ENCODE peak calls at places on chromosomes 12 and 14, in five cellular contexts. V, C, H, S and X are unnamed samples.

GRCh38 chr12:115752913-115753726 is 524.4 kb downstream of the MED13L start:
- DNase-seq in V (no peak), C (peak), H (peak), S (peak), X (no peak)

GRCh38 chr12:25788707-25789106 is 169.8 kb upstream of the RASSF8 start:
- DNase-seq in V (no peak), C (peak), H (no peak), S (no peak), X (no peak)

GRCh38 chr14:104085032-104085888 is at the start of gene ASPG:
- DNase-seq in V (peak), C (no peak), H (no peak), S (no peak), X (no peak)

GRCh38 chr14:32980178-32980886 is 41.7 kb downstream of the NPAS3 start:
- DNase-seq in V (no peak), C (no peak), H (no peak), S (no peak), X (no peak)

GRCh38 chr14:99062216-99062615 is 209.8 kb downstream of the BCL11B start:
- DNase-seq in V (no peak), C (no peak), H (no peak), S (no peak), X (no peak)

GRCh38 chr12:49956663-49957569 is 4.8 kb upstream of the AQP5 start:
- DNase-seq in V (no peak), C (no peak), H (no peak), S (no peak), X (no peak)

GRCh38 chr12:112961074-112961473 is 17.2 kb upstream of the OAS2 start:
- DNase-seq in V (no peak), C (no peak), H (no peak), S (no peak), X (no peak)

GRCh38 chr12:53560386-53560785 is 53.1 kb upstream of the NPFF start:
- DNase-seq in V (no peak), C (peak), H (peak), S (no peak), X (no peak)

GRCh38 chr12:72236071-72236705 is 36.0 kb upstream of the TRHDE start:
- DNase-seq in V (no peak), C (no peak), H (peak), S (no peak), X (no peak)

GRCh38 chr12:121632069-121632970 is 6.0 kb downstream of the ORAI1 start:
- DNase-seq in V (no peak), C (peak), H (no peak), S (no peak), X (no peak)

GRCh38 chr14:98736701-98737338 is 535.2 kb downstream of the BCL11B start:
- DNase-seq in V (no peak), C (no peak), H (no peak), S (no peak), X (no peak)

GRCh38 chr14:23068792-23069412 is 11.6 kb upstream of the CDH24 start:
- DNase-seq in V (peak), C (peak), H (peak), S (peak), X (peak)

GRCh38 chr14:68146812-68147211 is 327.2 kb downstream of the RAD51B start:
- DNase-seq in V (no peak), C (no peak), H (peak), S (no peak), X (peak)

DNA sequence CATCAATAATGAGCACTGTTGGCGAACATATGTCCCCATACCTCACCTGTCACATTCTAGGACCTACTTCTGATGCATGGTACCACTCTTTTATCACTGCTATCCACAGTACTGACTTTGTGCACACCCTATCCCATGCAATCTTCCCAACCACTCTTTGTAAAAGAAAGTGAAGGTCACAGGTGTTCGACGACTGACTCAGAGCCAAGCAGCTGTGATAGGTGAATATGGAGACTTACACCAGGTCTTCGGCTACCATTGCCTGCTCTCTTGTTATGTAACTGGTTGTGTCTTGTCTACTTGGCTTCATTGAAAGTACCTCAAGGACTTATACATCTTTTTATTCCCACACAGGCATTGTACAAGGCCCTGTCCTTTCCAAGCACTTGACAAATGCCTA is 169.0 kb downstream of the ANO2 start:
- DNase-seq in V (no peak), C (no peak), H (no peak), S (no peak), X (no peak)
- TF ChIP-seq EZH2 in V (no peak), C (no peak), H (no peak), S (no peak), X (no peak)

GRCh38 chr14:95318399-95318834 is 1.3 kb downstream of the CLMN start:
- DNase-seq in V (no peak), C (no peak), H (no peak), S (peak), X (no peak)
- H3K4me3 ChIP-seq in V (peak), C (no peak), H (no peak), S (peak), X (peak)

DNA sequence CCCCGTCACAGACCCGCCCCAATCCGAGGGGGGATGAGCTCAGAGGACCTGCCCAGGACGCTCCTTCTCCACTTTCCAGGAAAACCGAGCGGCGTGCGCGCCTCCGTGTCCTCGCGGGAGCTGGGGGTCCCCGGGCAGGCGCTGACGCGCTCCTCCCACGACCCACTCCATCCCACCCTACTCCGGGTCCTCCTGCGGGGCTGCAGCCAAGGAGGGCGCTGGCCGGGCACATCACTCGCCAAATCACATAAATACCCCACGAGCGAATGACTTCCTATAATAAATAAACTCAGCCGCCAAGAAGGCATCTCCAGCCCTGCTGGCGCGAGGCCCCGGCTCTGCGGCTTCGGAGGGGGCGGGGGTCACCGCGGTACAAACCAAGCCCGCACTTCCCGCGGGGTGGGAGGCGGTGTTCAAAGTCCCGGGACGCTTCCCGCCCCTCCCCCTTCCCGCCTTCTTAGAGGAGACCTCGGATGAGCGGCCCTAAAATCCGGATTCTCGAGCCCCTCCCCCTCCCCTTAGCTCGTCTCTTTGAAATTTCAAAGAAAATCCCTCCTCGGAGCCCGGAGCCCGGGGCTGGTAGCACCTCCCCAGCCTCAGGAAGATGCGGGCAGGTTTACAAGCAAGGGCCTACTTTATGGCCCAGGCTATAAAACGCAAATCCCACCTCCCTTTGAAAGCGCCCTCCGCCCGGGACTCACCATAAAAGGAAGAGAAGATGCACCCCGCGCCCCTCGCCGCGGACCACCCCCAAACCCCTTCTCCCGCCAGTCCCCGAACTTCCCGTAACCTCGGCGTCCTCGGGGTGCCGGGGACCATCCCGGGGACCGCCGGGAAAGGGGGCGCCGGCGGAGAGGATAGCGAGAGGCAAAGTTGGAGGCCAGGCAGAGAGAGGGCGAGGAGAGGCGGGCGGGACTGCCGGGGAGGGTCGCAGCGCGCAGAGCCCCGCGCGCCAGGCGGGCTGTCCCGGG is 718 bp upstream of the FZD10 start:
- DNase-seq in V (peak), C (no peak), H (peak), S (no peak), X (no peak)
- TF ChIP-seq EZH2 in V (peak), C (no peak), H (no peak), S (no peak), X (peak)

GRCh38 chr12:13195848-13196301 is 651 bp upstream of the EMP1 start:
- DNase-seq in V (no peak), C (no peak), H (peak), S (no peak), X (no peak)
- H3K4me3 ChIP-seq in V (no peak), C (no peak), H (peak), S (peak), X (peak)

DNA sequence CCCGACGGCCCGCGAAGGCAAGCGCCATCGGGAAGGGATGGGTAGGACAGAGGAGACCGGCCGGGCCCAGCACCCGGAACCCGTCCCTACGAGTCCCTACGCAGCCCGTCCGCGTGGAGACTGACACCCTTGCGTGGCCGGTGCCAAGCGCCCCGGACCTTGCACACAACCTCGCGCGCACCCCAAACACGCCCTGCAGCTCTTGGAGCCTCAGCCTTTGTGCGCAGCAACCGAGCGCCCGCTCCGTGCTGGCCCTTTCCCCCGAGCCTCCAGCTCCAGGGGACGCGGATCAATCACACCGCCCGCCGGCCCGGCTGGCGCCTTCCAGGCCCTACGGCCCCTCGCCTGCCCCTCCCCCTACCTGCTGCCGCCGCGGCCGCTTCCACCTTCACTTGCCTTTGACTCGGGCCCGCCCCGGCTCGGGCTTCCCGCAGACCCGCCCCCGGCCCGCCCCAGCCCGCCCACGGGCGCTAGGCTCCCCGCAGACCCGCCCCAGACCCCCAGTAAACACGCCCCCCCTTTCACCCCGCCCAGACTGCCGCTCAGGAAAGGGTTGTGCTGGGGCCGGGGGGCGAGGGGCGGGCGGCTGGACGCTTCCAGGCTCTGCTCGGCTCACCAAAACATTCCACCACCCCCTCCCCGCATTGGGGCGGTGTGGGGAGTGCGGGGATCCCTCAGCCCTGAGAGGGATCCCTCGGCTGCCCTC is at the start of gene NDRG2:
- DNase-seq in V (peak), C (no peak), H (peak), S (peak), X (no peak)
- TF ChIP-seq EZH2 in V (peak), C (peak), H (peak), S (no peak), X (no peak)

DNA sequence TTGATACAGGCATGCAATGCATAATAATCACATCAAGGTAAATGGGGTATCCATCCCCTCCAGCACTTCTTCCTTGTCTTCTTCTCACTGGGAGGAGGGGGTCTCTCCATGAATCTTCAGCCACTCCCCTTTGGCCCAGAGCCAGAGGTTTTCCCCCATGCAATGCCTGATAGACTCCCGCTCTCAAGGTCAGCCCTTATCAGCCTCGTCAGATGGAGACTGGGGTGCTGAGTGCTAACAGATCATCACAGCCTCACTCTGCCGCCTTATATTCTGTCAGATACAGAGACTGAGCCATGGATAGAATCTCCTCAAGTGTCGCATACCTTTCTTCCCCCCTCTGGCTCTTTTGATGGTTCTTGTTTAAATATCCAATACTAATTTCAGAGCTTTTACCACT is 503.1 kb downstream of the AACS start:
- DNase-seq in V (no peak), C (no peak), H (no peak), S (no peak), X (no peak)
- H3K4me3 ChIP-seq in V (no peak), C (no peak), H (no peak), S (no peak), X (no peak)

GRCh38 chr14:88791252-88791621 is 1.5 kb downstream of the EML5 start:
- DNase-seq in V (no peak), C (no peak), H (no peak), S (no peak), X (no peak)

GRCh38 chr14:88790501-88791251 is 2.1 kb downstream of the EML5 start:
- DNase-seq in V (no peak), C (no peak), H (no peak), S (no peak), X (no peak)

GRCh38 chr14:88792572-88793258 is at the start of gene EML5:
- DNase-seq in V (peak), C (peak), H (peak), S (peak), X (no peak)

GRCh38 chr14:88793259-88793625 is 489 bp upstream of the EML5 start:
- DNase-seq in V (no peak), C (no peak), H (no peak), S (no peak), X (no peak)

GRCh38 chr14:88791629-88792571 is 853 bp downstream of the EML5 start:
- DNase-seq in V (peak), C (no peak), H (peak), S (peak), X (no peak)
- TF ChIP-seq EZH2 in V (peak), C (peak), H (peak), S (no peak), X (peak)